ENCODE peak calls at places on chromosomes 2 and 18, in seven cellular contexts. One of them, this sample, is unnamed.

GRCh38 chr2:209830722-209831465 is 59.3 kb downstream of the UNC80 start:
- DNase-seq in GM12891: no peak
- DNase-seq in HepG2: no peak
- DNase-seq in H1: no peak
- DNase-seq in K562: no peak
- DNase-seq in GM12892: no peak
- DNase-seq in GM12878: no peak
- DNase-seq in this sample: no peak

GRCh38 chr18:14914126-14914525 is 166.2 kb downstream of the ANKRD30B start:
- DNase-seq in GM12891: no peak
- DNase-seq in GM12892: no peak
- DNase-seq in GM12878: no peak
- DNase-seq in HepG2: no peak
- DNase-seq in H1: no peak
- DNase-seq in K562: no peak
- DNase-seq in this sample: no peak

GRCh38 chr2:42077343-42077742 is 29.5 kb downstream of the PKDCC start:
- DNase-seq in HepG2: no peak
- DNase-seq in K562: no peak
- DNase-seq in GM12878: no peak
- DNase-seq in GM12892: no peak
- DNase-seq in H1: no peak
- DNase-seq in GM12891: no peak
- DNase-seq in this sample: no peak

GRCh38 chr2:106581755-106582430 is 94.7 kb downstream of the CD8B2 start:
- DNase-seq in GM12878: no peak
- DNase-seq in HepG2: peak
- DNase-seq in GM12891: peak
- DNase-seq in H1: peak
- DNase-seq in GM12892: peak
- DNase-seq in K562: peak
- DNase-seq in this sample: peak

GRCh38 chr2:111162718-111163331 is 42.1 kb downstream of the BCL2L11 start:
- DNase-seq in GM12878: no peak
- DNase-seq in GM12891: no peak
- DNase-seq in K562: no peak
- DNase-seq in GM12892: no peak
- DNase-seq in H1: no peak
- DNase-seq in HepG2: peak
- DNase-seq in this sample: peak

GRCh38 chr2:20838016-20838415 is 15.1 kb upstream of the LDAH start:
- DNase-seq in GM12891: no peak
- DNase-seq in H1: no peak
- DNase-seq in GM12892: no peak
- DNase-seq in HepG2: no peak
- DNase-seq in GM12878: no peak
- DNase-seq in K562: no peak
- DNase-seq in this sample: no peak

GRCh38 chr2:149739880-149740265 is 152.3 kb upstream of the MMADHC start:
- DNase-seq in GM12892: no peak
- DNase-seq in H1: no peak
- DNase-seq in K562: no peak
- DNase-seq in GM12891: no peak
- DNase-seq in HepG2: no peak
- DNase-seq in GM12878: no peak
- DNase-seq in this sample: no peak

GRCh38 chr2:23386422-23387220 is 1.6 kb downstream of the KLHL29 start:
- DNase-seq in GM12878: no peak
- DNase-seq in GM12892: peak
- DNase-seq in H1: peak
- DNase-seq in HepG2: no peak
- DNase-seq in K562: no peak
- DNase-seq in GM12891: peak
- DNase-seq in this sample: peak

GRCh38 chr18:332007-332406 is 64.2 kb upstream of the THOC1 start:
- DNase-seq in K562: no peak
- DNase-seq in GM12891: no peak
- DNase-seq in H1: no peak
- DNase-seq in HepG2: no peak
- DNase-seq in GM12878: no peak
- DNase-seq in GM12892: no peak
- DNase-seq in this sample: no peak

GRCh38 chr2:240469239-240469636 is 33.8 kb downstream of the GPC1 start:
- DNase-seq in K562: no peak
- DNase-seq in GM12891: no peak
- DNase-seq in GM12878: no peak
- DNase-seq in H1: no peak
- DNase-seq in GM12892: no peak
- DNase-seq in HepG2: no peak
- DNase-seq in this sample: peak

GRCh38 chr2:36878429-36878828 is 87.9 kb downstream of the STRN start:
- DNase-seq in H1: no peak
- DNase-seq in K562: no peak
- DNase-seq in HepG2: no peak
- DNase-seq in GM12878: no peak
- DNase-seq in GM12891: no peak
- DNase-seq in GM12892: no peak
- DNase-seq in this sample: no peak

GRCh38 chr2:155310589-155310988 is 612.1 kb downstream of the KCNJ3 start:
- DNase-seq in H1: no peak
- DNase-seq in GM12891: no peak
- DNase-seq in GM12878: no peak
- DNase-seq in K562: no peak
- DNase-seq in HepG2: peak
- DNase-seq in GM12892: no peak
- DNase-seq in this sample: peak

GRCh38 chr2:181457741-181458425 is 697 bp downstream of the ITGA4 start:
- DNase-seq in GM12891: no peak
- DNase-seq in GM12892: peak
- DNase-seq in GM12878: no peak
- DNase-seq in H1: no peak
- DNase-seq in HepG2: no peak
- DNase-seq in K562: no peak
- DNase-seq in this sample: peak

GRCh38 chr2:213991454-213992108 is 419.3 kb upstream of the VWC2L start:
- DNase-seq in GM12891: no peak
- DNase-seq in H1: no peak
- DNase-seq in HepG2: no peak
- DNase-seq in GM12878: no peak
- DNase-seq in K562: no peak
- DNase-seq in GM12892: no peak
- DNase-seq in this sample: no peak
- TF ChIP-seq TAF1 in GM12891: no peak
- TF ChIP-seq TAF1 in H1: no peak
- TF ChIP-seq TAF1 in HepG2: no peak
- TF ChIP-seq TAF1 in GM12878: no peak
- TF ChIP-seq TAF1 in K562: no peak
- TF ChIP-seq TAF1 in GM12892: no peak
- TF ChIP-seq TAF1 in this sample: no peak

GRCh38 chr2:170212625-170213280 is 34.8 kb downstream of the MYO3B start:
- DNase-seq in GM12892: no peak
- DNase-seq in HepG2: no peak
- DNase-seq in GM12891: no peak
- DNase-seq in H1: no peak
- DNase-seq in GM12878: peak
- DNase-seq in K562: no peak
- DNase-seq in this sample: no peak

GRCh38 chr2:170213651-170214050 is 35.7 kb downstream of the MYO3B start:
- DNase-seq in HepG2: no peak
- DNase-seq in K562: no peak
- DNase-seq in GM12878: no peak
- DNase-seq in GM12892: no peak
- DNase-seq in H1: no peak
- DNase-seq in GM12891: no peak
- DNase-seq in this sample: no peak

GRCh38 chr2:170216415-170216814 is 38.5 kb downstream of the MYO3B start:
- DNase-seq in GM12892: no peak
- DNase-seq in GM12891: no peak
- DNase-seq in GM12878: no peak
- DNase-seq in H1: no peak
- DNase-seq in K562: no peak
- DNase-seq in HepG2: no peak
- DNase-seq in this sample: no peak

GRCh38 chr2:170215019-170215418 is 37.1 kb downstream of the MYO3B start:
- DNase-seq in K562: no peak
- DNase-seq in GM12891: no peak
- DNase-seq in GM12892: no peak
- DNase-seq in GM12878: no peak
- DNase-seq in H1: no peak
- DNase-seq in HepG2: no peak
- DNase-seq in this sample: no peak

GRCh38 chr2:170214309-170214902 is 36.5 kb downstream of the MYO3B start:
- DNase-seq in K562: no peak
- DNase-seq in HepG2: no peak
- DNase-seq in GM12892: no peak
- DNase-seq in GM12891: no peak
- DNase-seq in H1: peak
- DNase-seq in GM12878: peak
- DNase-seq in this sample: no peak
- TF ChIP-seq TAF1 in K562: no peak
- TF ChIP-seq TAF1 in HepG2: no peak
- TF ChIP-seq TAF1 in GM12892: no peak
- TF ChIP-seq TAF1 in GM12891: no peak
- TF ChIP-seq TAF1 in H1: no peak
- TF ChIP-seq TAF1 in GM12878: no peak
- TF ChIP-seq TAF1 in this sample: no peak

DNA sequence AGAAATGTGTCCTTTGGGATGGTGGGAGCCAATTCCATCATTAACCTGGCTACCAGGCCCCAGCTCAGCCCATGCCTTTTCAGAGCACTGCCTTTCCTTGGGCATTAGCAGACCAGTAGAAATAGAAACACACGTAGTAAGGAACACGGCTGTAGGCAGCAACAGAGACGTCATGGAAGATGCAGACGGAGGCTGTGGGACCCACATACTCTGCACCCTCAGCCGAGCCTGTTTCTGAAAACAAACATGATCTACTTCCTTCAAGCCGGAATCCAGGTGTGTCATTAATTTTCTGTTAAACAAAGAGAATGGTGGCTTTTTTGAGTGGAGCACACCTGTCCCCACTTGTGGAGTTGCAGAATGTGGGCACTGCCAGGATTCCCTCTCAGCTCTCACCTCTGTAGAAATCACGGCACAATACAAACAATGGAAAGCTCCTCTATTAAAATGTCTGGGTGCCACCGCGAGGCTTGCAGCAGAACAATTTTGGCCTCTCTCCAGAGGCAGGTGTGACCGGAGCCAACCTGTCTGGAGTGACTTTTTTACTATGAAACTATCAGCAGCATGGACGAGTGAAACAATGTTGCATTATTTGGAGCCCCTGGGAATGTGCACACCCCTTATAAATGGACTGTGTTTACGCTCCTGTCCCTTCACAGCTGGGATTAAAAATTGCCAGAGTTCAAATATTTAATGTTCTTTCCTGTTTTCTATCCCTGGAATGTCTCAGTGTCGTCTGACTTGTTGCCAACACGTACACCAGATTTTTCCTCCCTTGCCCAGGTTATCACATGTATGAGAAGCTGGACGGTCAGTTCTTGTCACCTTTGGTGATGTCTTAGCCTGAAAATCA is 31.7 kb downstream of the SPP2 start:
- DNase-seq in H1: no peak
- DNase-seq in GM12892: no peak
- DNase-seq in GM12891: no peak
- DNase-seq in GM12878: no peak
- DNase-seq in HepG2: peak
- DNase-seq in K562: no peak
- DNase-seq in this sample: no peak
- TF ChIP-seq TAF1 in H1: no peak
- TF ChIP-seq TAF1 in GM12892: no peak
- TF ChIP-seq TAF1 in GM12891: no peak
- TF ChIP-seq TAF1 in GM12878: no peak
- TF ChIP-seq TAF1 in HepG2: no peak
- TF ChIP-seq TAF1 in K562: no peak
- TF ChIP-seq TAF1 in this sample: no peak

DNA sequence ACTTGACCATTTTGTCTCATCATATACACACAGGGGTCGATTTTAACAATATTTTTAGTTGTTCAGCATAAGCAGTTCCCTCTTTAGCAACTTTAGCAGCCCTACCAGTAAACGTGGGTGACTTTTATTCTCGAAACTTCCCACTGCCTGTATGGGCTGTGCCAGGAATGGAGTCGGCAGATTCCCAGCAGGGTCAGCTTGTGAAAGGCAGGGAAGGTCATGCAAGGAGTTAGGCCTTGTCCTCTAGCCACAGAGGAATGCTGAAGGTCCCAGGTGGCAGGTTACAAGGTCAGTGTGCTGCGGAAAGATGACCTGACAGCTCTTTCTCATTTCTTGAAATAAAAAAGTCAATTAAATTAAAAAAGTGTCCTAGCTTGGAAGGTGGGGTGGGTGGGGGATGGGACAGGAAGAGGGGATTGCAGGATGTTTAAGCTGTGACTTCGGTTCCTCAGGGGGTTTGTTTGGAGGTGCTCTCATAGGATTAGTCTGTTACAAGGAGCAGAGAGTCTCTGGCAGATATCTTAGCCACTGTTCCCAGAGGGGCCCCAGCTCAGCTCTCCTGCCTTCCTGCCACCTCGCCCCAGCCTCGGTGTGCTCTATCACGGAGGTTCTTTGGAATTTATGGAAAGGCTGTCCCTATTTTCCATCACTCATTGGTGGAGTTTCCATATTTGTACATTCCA is 21.4 kb downstream of the DRC1 start:
- DNase-seq in GM12878: no peak
- DNase-seq in H1: peak
- DNase-seq in HepG2: no peak
- DNase-seq in GM12891: no peak
- DNase-seq in GM12892: no peak
- DNase-seq in K562: no peak
- DNase-seq in this sample: no peak
- TF ChIP-seq TAF1 in GM12878: no peak
- TF ChIP-seq TAF1 in H1: no peak
- TF ChIP-seq TAF1 in HepG2: no peak
- TF ChIP-seq TAF1 in GM12891: no peak
- TF ChIP-seq TAF1 in GM12892: no peak
- TF ChIP-seq TAF1 in K562: no peak
- TF ChIP-seq TAF1 in this sample: no peak

GRCh38 chr18:50558948-50559749 is 738 bp upstream of the MAPK4 start:
- DNase-seq in HepG2: no peak
- DNase-seq in K562: no peak
- DNase-seq in H1: peak
- DNase-seq in GM12878: no peak
- DNase-seq in GM12891: no peak
- DNase-seq in GM12892: no peak
- DNase-seq in this sample: peak
- TF ChIP-seq TAF1 in HepG2: no peak
- TF ChIP-seq TAF1 in K562: no peak
- TF ChIP-seq TAF1 in H1: no peak
- TF ChIP-seq TAF1 in GM12878: no peak
- TF ChIP-seq TAF1 in GM12891: no peak
- TF ChIP-seq TAF1 in GM12892: no peak
- TF ChIP-seq TAF1 in this sample: no peak